ENCODE peak calls at places on chromosomes 12 and 14, in four cellular contexts. K is endothelial cell, J is RWPE1, S is AG09319. X is an unnamed sample.

GRCh38 chr14:89719371-89720075 is 235.0 kb downstream of the EFCAB11 start:
- DNase-seq in S (no peak), J (no peak), K (no peak), X (no peak)

GRCh38 chr14:94051115-94051514 is 25.0 kb downstream of the OTUB2 start:
- DNase-seq in K (peak; percentile 30), J (no peak), S (no peak), X (peak; percentile 39)

GRCh38 chr12:121579981-121580868 is 598 bp downstream of the KDM2B start:
- DNase-seq in J (peak; percentile 65), S (no peak), K (peak; percentile 69), X (peak; percentile 58)

GRCh38 chr12:127819066-127819465 is 447.9 kb upstream of the TMEM132C start:
- DNase-seq in J (no peak), K (no peak), S (no peak), X (no peak)

GRCh38 chr12:30806989-30807694 is 52.4 kb upstream of the CAPRIN2 start:
- DNase-seq in J (peak; percentile 46), S (no peak), K (peak; percentile 28), X (no peak)

GRCh38 chr14:24665440-24665991 is 31.5 kb upstream of the GZMB start:
- DNase-seq in J (peak; percentile 5), K (no peak), S (no peak), X (no peak)

GRCh38 chr12:95731519-95731958 is 59.0 kb downstream of the NTN4 start:
- DNase-seq in J (no peak), K (no peak), S (no peak), X (no peak)

GRCh38 chr12:121443193-121443829 is 43.4 kb downstream of the RNF34 start:
- DNase-seq in J (peak; percentile 84), S (peak; percentile 44), K (peak; percentile 89), X (peak; percentile 73)

GRCh38 chr14:63707216-63707615 is 20.6 kb downstream of the SGPP1 start:
- DNase-seq in S (no peak), K (no peak), J (peak; percentile 52), X (no peak)

GRCh38 chr14:101808020-101808641 is 46.6 kb downstream of the PPP2R5C start:
- DNase-seq in J (no peak), K (peak; percentile 15), S (no peak), X (no peak)

GRCh38 chr12:39575498-39575875 is 44.1 kb downstream of the ABCD2 start:
- DNase-seq in J (no peak), K (no peak), S (no peak), X (no peak)

GRCh38 chr14:100673085-100673806 is 53.4 kb upstream of the DLK1 start:
- DNase-seq in K (peak; percentile 23), J (no peak), S (no peak), X (no peak)

GRCh38 chr14:50603565-50603964 is 43.6 kb downstream of the ATL1 start:
- DNase-seq in K (no peak), J (no peak), S (no peak), X (no peak)

GRCh38 chr14:20412422-20412821 is 879 bp downstream of the TEP1 start:
- DNase-seq in S (no peak), J (no peak), K (no peak), X (no peak)

GRCh38 chr14:44404021-44404420 is 103.1 kb downstream of the FSCB start:
- DNase-seq in K (no peak), J (no peak), S (no peak), X (no peak)

GRCh38 chr14:51546603-51547258 is 105.0 kb upstream of the FRMD6 start:
- DNase-seq in K (no peak), S (no peak), J (no peak), X (no peak)

GRCh38 chr14:41419709-41420108 is 187.0 kb upstream of the LRFN5 start:
- DNase-seq in S (no peak), J (no peak), K (no peak), X (no peak)

GRCh38 chr14:64461221-64461620 is 4.1 kb upstream of the AKAP5 start:
- DNase-seq in J (no peak), S (no peak), K (no peak), X (no peak)

GRCh38 chr14:74913986-74914573 is 9.0 kb downstream of the RPS6KL1 start:
- DNase-seq in S (peak; percentile 56), K (peak; percentile 67), J (peak; percentile 73), X (peak; percentile 58)

GRCh38 chr14:63180017-63180416 is 24.2 kb upstream of the RHOJ start:
- DNase-seq in J (no peak), S (no peak), K (no peak), X (no peak)

GRCh38 chr14:56195727-56196126 is 77.5 kb downstream of the PELI2 start:
- DNase-seq in S (peak; percentile 28), K (no peak), J (no peak), X (no peak)

GRCh38 chr12:67239061-67239460 is 30.1 kb upstream of the CAND1 start:
- DNase-seq in K (no peak), J (no peak), S (no peak), X (no peak)

GRCh38 chr12:115466076-115466475 is 782.1 kb upstream of the TBX3 start:
- DNase-seq in S (no peak), J (no peak), K (no peak), X (no peak)

GRCh38 chr12:5971194-5971850 is 26.3 kb upstream of the ANO2 start:
- DNase-seq in J (no peak), K (no peak), S (no peak), X (no peak)

GRCh38 chr12:1808036-1808797 is 12.1 kb upstream of the LRTM2 start:
- DNase-seq in S (no peak), K (no peak), J (no peak), X (no peak)

GRCh38 chr12:26281320-26281719 is 85.9 kb downstream of the SSPN start:
- DNase-seq in J (no peak), K (no peak), S (no peak), X (no peak)

GRCh38 chr12:90013409-90013808 is 304.8 kb upstream of the ATP2B1 start:
- DNase-seq in J (no peak), K (no peak), S (no peak), X (no peak)

GRCh38 chr14:96589577-96589976 is 87.4 kb downstream of the PAPOLA start:
- DNase-seq in S (no peak), J (no peak), K (no peak), X (no peak)

GRCh38 chr14:32038876-32039275 is 38.2 kb upstream of the ARHGAP5 start:
- DNase-seq in S (no peak), K (no peak), J (no peak), X (no peak)

GRCh38 chr12:93892431-93893210 is 215.4 kb downstream of the CRADD start:
- DNase-seq in S (no peak), K (no peak), J (no peak), X (no peak)

GRCh38 chr14:64544607-64545312 is 4.2 kb downstream of the HSPA2 start:
- DNase-seq in S (no peak), J (no peak), K (no peak), X (no peak)

GRCh38 chr12:67433393-67434175 is 164.4 kb downstream of the CAND1 start:
- DNase-seq in J (no peak), K (no peak), S (no peak), X (no peak)

GRCh38 chr14:39169541-39169900 is 612 bp downstream of the TRAPPC6B start:
- DNase-seq in J (no peak), S (no peak), K (no peak), X (no peak)

DNA sequence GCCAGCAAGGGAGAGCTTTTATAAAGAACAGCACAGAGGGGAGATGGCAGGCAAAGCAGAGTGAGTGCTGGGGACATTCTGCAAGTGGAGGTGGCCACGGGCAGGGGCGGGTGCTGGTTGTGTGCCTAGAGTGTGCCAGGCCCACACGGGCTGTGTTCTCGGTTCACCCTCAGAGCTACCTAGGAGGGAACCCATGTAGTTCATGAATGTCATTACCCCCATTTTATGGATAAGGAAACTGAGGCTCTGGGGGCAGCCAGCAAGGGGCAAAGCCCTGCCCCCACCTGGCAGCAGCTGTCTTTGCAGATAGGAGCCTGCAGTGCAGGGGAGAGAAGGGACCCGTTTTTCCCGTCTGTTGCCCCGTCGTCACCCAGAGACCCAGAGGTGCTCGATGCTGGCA is 85.2 kb upstream of the NCOR2 start:
- DNase-seq in S (no peak), J (no peak), K (no peak), X (no peak)
- TF ChIP-seq CTCF in S (no peak), J (no peak), K (no peak), X (no peak)

GRCh38 chr12:49019435-49020317 is 1.1 kb upstream of the PRKAG1 start:
- DNase-seq in K (peak; percentile 52), S (no peak), J (peak; percentile 50), X (no peak)
- TF ChIP-seq CTCF in K (peak; percentile 22), S (peak; percentile 26), J (peak; percentile 15), X (no peak)

DNA sequence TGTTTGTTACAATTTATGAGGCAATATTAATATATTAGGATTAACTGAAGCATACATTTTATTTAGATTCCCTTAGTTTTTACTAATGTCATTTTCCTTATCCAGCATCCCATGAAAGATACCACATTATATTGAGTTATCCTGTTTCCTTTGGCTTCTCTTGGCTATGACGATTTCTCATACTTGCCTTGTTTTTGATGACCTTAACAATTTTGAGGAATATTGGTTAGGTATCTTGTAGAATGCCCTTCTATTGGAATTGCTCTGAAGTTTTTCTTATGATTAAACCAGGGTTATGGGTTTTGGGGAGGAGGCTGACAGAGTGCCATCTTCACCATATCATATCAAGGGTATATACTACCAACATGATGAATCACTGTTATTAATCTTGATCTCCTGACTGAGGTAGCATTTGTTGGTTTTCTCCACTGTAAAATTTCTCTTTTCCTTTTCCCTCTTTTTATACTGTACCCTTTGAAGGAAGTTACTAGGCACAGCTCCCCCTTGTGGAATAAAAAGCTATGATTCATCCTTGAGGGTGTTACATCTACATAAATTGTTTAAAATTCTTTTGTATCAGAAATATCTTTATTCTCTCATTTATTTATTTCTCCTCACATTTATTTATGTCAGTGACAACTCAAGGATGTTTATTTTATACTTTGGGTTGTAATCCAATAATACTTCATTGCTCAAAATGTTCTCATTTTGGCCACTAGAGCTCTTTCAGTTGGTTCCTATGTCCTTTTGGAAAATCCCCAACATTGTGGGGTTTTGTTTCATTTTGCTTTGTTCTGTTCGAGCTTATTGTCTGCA is 239.0 kb downstream of the SLC16A7 start:
- DNase-seq in S (peak; percentile 8), J (no peak), K (no peak), X (no peak)
- TF ChIP-seq CTCF in S (peak; percentile 38), J (peak; percentile 42), K (peak; percentile 59), X (peak; percentile 63)

GRCh38 chr12:27566159-27566558 is 42.2 kb downstream of the PPFIBP1 start:
- DNase-seq in S (no peak), J (no peak), K (no peak), X (no peak)
- TF ChIP-seq CTCF in S (no peak), J (no peak), K (no peak), X (no peak)

GRCh38 chr12:132338781-132339180 is 9.4 kb upstream of the GALNT9 start:
- DNase-seq in K (no peak), J (no peak), S (no peak), X (no peak)
- TF ChIP-seq CTCF in K (no peak), J (no peak), S (no peak), X (no peak)

GRCh38 chr14:77985235-77985634 is 184.9 kb upstream of the NRXN3 start:
- DNase-seq in J (no peak), K (no peak), S (no peak), X (no peak)

GRCh38 chr14:77979171-77979570 is 179.3 kb downstream of the ADCK1 start:
- DNase-seq in K (no peak), S (no peak), J (no peak), X (no peak)

GRCh38 chr14:77980475-77981321 is 180.8 kb downstream of the ADCK1 start:
- DNase-seq in K (peak; percentile 18), S (no peak), J (peak; percentile 11), X (peak; percentile 61)

GRCh38 chr14:77979666-77980351 is 179.9 kb downstream of the ADCK1 start:
- DNase-seq in J (no peak), S (no peak), K (peak; percentile 45), X (no peak)
- TF ChIP-seq CTCF in J (no peak), S (no peak), K (peak; percentile 15), X (no peak)